ENCODE peak calls at places on chromosomes 4 and X, in seven cellular contexts. Q is cardiac fibroblast, G is glutamatergic neuron, F is OCI-LY7, N is A549, P is upper lobe of right lung, D is right atrium auricular region. X is an unnamed sample.

GRCh38 chr4:66636321-66636720 is 909.0 kb downstream of the CENPC start:
- DNase-seq in Q (no peak), D (no peak), N (no peak), G (no peak), P (no peak), F (no peak), X (no peak)

GRCh38 chr4:7549866-7550265 is 115.1 kb upstream of the PSAPL1 start:
- DNase-seq in Q (no peak), P (no peak), N (no peak), D (no peak), G (no peak), F (no peak), X (no peak)

GRCh38 chr4:101163936-101164335 is 183.4 kb downstream of the PPP3CA start:
- DNase-seq in P (no peak), D (no peak), N (peak; percentile 43), Q (no peak), F (no peak), G (no peak), X (no peak)

GRCh38 chr4:57131849-57132745 is 21.9 kb upstream of the IGFBP7 start:
- DNase-seq in G (no peak), N (no peak), Q (peak; percentile 15), D (no peak), F (no peak), P (no peak), X (no peak)

GRCh38 chr4:101346312-101346561 is 1.1 kb downstream of the PPP3CA start:
- DNase-seq in D (no peak), P (no peak), N (no peak), G (no peak), F (peak; percentile 48), Q (no peak), X (no peak)

GRCh38 chrX:126064901-126065541 is 101.1 kb downstream of the DCAF12L2 start:
- DNase-seq in G (no peak), D (peak; percentile 52), N (no peak), P (peak; percentile 26), Q (no peak), F (no peak), X (no peak)

GRCh38 chr4:1871471-1872021 is 353 bp downstream of the NSD2 start:
- DNase-seq in F (peak; percentile 50), D (no peak), N (peak; percentile 38), Q (no peak), G (peak; percentile 71), P (peak; percentile 77), X (no peak)

GRCh38 chrX:79195027-79195426 is 50.5 kb downstream of the GPR174 start:
- DNase-seq in F (no peak), G (no peak), Q (no peak), N (no peak), P (no peak), D (no peak), X (peak; percentile 8)

GRCh38 chr4:28921886-28922285 is 1798.3 kb upstream of the PCDH7 start:
- DNase-seq in Q (peak; percentile 38), G (no peak), P (no peak), N (no peak), D (no peak), F (no peak), X (no peak)

GRCh38 chrX:134634691-134635090 is 23.6 kb downstream of the PLAC1 start:
- DNase-seq in N (no peak), P (no peak), Q (peak; percentile 82), D (no peak), F (no peak), G (no peak), X (no peak)

GRCh38 chr4:107721436-107722090 is 1.5 kb upstream of the PAPSS1 start:
- DNase-seq in G (peak; percentile 38), N (no peak), F (peak; percentile 77), Q (no peak), D (no peak), P (peak; percentile 67), X (peak; percentile 76)

GRCh38 chr4:103892616-103893015 is 172.8 kb upstream of the TACR3 start:
- DNase-seq in G (no peak), F (no peak), P (no peak), D (no peak), N (no peak), Q (no peak), X (no peak)

GRCh38 chr4:146916479-146917076 is 29.1 kb downstream of the TTC29 start:
- DNase-seq in P (no peak), G (no peak), D (no peak), F (peak; percentile 35), Q (peak; percentile 73), N (peak; percentile 13), X (peak; percentile 42)

GRCh38 chr4:93776386-93777080 is 52.0 kb upstream of the ATOH1 start:
- DNase-seq in F (no peak), P (no peak), N (peak; percentile 4), G (no peak), Q (peak; percentile 32), D (no peak), X (no peak)

GRCh38 chr4:86032476-86033022 is 327.3 kb downstream of the MAPK10 start:
- DNase-seq in D (no peak), N (no peak), F (no peak), Q (peak; percentile 92), G (no peak), P (no peak), X (no peak)

GRCh38 chr4:78092850-78093249 is 35.7 kb downstream of the FRAS1 start:
- DNase-seq in D (no peak), Q (no peak), N (no peak), F (no peak), G (no peak), P (no peak), X (no peak)

GRCh38 chrX:41781500-41781899 is 57.5 kb downstream of the GPR82 start:
- DNase-seq in G (no peak), N (peak; percentile 53), P (no peak), D (no peak), Q (peak; percentile 60), F (peak; percentile 59), X (peak; percentile 17)

GRCh38 chr4:43339435-43339834 is 446.9 kb downstream of the GRXCR1 start:
- DNase-seq in F (no peak), Q (peak; percentile 87), P (no peak), G (no peak), D (no peak), N (no peak), X (no peak)

GRCh38 chr4:48706741-48707140 is 73.3 kb downstream of the FRYL start:
- DNase-seq in P (no peak), N (no peak), F (no peak), G (no peak), Q (no peak), D (no peak), X (peak; percentile 12)

DNA sequence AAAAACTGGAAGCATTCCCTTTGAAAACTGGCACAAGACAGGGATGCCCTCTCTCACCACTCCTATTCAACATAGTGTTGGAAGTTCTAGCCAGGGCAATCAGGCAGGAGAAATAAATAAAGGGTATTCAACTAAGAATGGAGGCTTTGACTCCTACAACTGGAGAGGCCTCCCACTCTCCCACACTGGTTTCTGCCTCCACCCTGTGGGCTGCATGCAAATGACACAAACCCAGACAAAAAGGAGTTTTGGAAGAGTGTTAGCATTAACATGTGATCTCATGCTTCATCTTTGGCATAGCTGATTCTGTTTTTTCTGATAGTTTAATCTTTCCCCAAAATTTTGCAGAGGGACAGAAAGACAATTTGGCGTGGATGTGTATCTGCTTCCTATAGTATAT is 80.8 kb upstream of the IQCM start:
- DNase-seq in D (no peak), P (no peak), N (peak; percentile 4), G (peak; percentile 31), Q (peak; percentile 51), F (no peak), X (no peak)
- TF ChIP-seq CTCF in D (no peak), P (no peak), N (no peak), G (no peak), Q (peak; percentile 60), F (no peak), X (no peak)

GRCh38 chr4:20881658-20882057 is 181.4 kb downstream of the PACRGL start:
- DNase-seq in Q (no peak), G (no peak), P (no peak), N (no peak), D (no peak), F (no peak), X (no peak)
- TF ChIP-seq CTCF in Q (no peak), G (no peak), P (no peak), N (no peak), D (no peak), F (no peak), X (no peak)

DNA sequence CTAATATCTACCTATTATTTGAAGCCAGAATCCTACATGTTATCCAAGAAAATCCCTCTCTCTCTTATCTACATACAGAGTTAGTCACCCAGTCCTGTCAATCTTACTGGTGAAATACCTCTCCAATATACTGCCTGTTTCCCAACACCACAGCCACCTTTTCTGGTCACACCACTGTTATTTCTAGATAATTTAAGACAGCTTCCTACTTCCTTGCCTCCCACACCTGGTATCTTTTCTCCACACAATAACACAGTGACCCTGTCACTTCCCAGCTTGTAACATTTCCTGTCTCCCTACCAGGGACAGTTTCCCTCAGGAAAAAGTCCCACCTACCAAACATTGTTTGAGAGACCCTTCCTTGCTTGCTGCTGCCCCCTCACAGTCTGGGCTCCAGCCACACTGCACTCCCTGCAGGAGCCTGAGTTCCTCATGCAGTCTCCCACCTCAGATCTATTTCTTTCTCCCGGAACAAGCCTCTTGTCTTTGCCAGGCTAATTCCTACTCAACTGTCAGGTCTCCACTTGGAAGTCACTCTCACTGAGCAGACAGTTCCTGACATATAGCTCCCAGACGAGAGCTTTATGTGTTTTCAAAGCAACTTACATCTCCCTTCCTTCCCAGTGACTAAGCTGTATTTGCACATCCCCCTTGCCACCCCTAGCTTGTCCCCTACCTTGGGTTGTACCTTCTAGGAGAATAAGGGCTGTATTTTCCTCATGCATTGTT is 73.6 kb upstream of the QRFPR start:
- DNase-seq in P (no peak), G (no peak), F (no peak), D (no peak), Q (no peak), N (no peak), X (no peak)
- TF ChIP-seq CTCF in P (no peak), G (no peak), F (no peak), D (no peak), Q (no peak), N (no peak), X (no peak)

GRCh38 chrX:131801911-131802310 is 221.2 kb upstream of the STK26 start:
- DNase-seq in G (no peak), Q (peak; percentile 19), D (no peak), N (no peak), P (no peak), F (no peak), X (no peak)

GRCh38 chrX:131801066-131801465 is 222.0 kb upstream of the STK26 start:
- DNase-seq in F (no peak), G (no peak), P (no peak), N (no peak), D (no peak), Q (peak; percentile 25), X (no peak)

DNA sequence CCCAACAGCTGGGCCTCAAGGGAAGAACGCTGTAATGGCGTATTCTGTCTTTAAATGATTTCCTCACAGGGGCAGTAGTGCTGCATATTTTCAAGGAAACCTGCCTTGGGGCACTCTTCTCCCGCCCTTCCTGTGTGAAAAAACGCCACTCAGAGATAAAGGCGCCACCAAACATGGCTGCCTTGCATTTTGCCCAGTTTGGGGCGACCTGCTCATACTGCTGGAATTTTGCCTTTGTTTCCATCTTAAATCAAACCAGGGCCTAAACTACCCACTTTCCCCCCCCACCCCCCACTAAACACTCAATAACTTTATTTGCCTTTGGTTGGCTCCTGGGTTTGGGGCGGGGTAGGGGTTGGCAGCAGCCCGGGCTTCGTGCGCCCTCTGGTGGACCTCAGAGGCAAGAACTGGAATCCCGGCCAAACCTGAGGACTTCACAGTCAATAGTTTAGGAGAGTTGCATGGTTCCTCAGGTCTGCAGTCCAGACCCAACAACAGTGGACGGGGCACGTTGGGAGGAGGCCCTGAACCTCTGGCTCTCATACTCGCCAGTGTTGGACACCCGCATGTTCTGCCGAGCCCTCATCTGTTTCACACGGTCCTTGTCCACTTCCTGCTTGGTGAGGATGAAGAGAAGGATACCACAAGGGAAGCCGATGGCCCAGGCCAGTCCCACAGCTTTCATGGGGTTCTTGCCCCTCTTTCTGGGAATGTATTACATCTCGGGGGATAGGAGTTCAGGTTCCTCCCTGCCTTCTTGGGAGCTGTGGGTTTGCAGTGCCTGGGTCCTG is 220.1 kb upstream of the STK26 start:
- DNase-seq in F (peak; percentile 23), P (no peak), Q (no peak), G (no peak), N (peak; percentile 69), D (no peak), X (peak; percentile 26)
- TF ChIP-seq CTCF in F (peak; percentile 73), P (peak; percentile 12), Q (peak; percentile 31), G (no peak), N (peak; percentile 65), D (peak; percentile 52), X (no peak)

X was measured in activated CD8-positive, alpha-beta T cell treated with anti-CD3 and anti-CD28 coated beads for 36 hours.